ENCODE peak calls at places on chromosome 3, in eight cellular contexts. S is endodermal cell; Z is cardiac muscle cell; W is CD4-positive, CD25-positive, alpha-beta regulatory T cell; O is body of pancreas; M is heart right ventricle; I is CD8-positive, alpha-beta memory T cell; B is transverse colon. T is an unnamed sample. For H3K9me3, the result is how much of the 10 kb centered on the place peaks cover.

GRCh38 chr3:81440666-81441065 is 320.8 kb downstream of the GBE1 start:
- DNase-seq in S (no peak), W (no peak), B (no peak), M (no peak), I (no peak), Z (no peak), O (no peak), T (no peak)

GRCh38 chr3:80676869-80677268 is 909.1 kb upstream of the ROBO1 start:
- DNase-seq in Z (peak), W (no peak), S (no peak), M (no peak), I (no peak), B (no peak), O (no peak), T (no peak)

GRCh38 chr3:63030666-63031065 is 155.4 kb upstream of the CADPS start:
- DNase-seq in M (no peak), S (no peak), Z (no peak), W (no peak), B (no peak), O (no peak), I (no peak), T (no peak)

GRCh38 chr3:195263925-195264575 is 6.9 kb downstream of the XXYLT1 start:
- DNase-seq in B (no peak), W (no peak), Z (no peak), O (no peak), S (no peak), I (no peak), M (no peak), T (no peak)

GRCh38 chr3:73624363-73625123 is at the start of gene PDZRN3:
- DNase-seq in M (peak), I (no peak), W (no peak), Z (peak), O (peak), S (peak), B (peak), T (no peak)

GRCh38 chr3:46865546-46865945 is 2.3 kb upstream of the MYL3 start:
- DNase-seq in S (no peak), O (no peak), M (no peak), I (no peak), B (no peak), Z (no peak), W (no peak), T (no peak)

GRCh38 chr3:106083207-106083606 is 214.4 kb upstream of the CBLB start:
- DNase-seq in W (no peak), I (no peak), B (no peak), M (no peak), Z (no peak), O (no peak), S (no peak), T (no peak)

GRCh38 chr3:89025185-89025584 is 82.2 kb upstream of the EPHA3 start:
- DNase-seq in S (no peak), B (no peak), O (no peak), W (no peak), M (no peak), I (no peak), Z (no peak), T (no peak)

GRCh38 chr3:15903164-15903563 is 105.4 kb upstream of the ANKRD28 start:
- DNase-seq in B (no peak), O (peak), Z (no peak), I (no peak), S (no peak), W (no peak), M (peak), T (no peak)

GRCh38 chr3:178705925-178706324 is 169.7 kb downstream of the KCNMB2 start:
- DNase-seq in S (no peak), O (no peak), B (no peak), M (no peak), Z (no peak), I (no peak), W (no peak), T (no peak)

GRCh38 chr3:181952221-181952620 is 240.5 kb downstream of the SOX2 start:
- DNase-seq in W (no peak), I (no peak), Z (no peak), S (no peak), O (no peak), M (no peak), B (no peak), T (no peak)

GRCh38 chr3:179020112-179020511 is 51.5 kb downstream of the ZMAT3 start:
- DNase-seq in S (no peak), W (no peak), I (no peak), M (no peak), B (no peak), Z (peak), O (no peak), T (no peak)

GRCh38 chr3:190701096-190701532 is 161.4 kb downstream of the GMNC start:
- DNase-seq in S (peak), B (peak), W (peak), M (peak), O (peak), I (no peak), Z (peak), T (no peak)

GRCh38 chr3:78647735-78648134 is 1120.1 kb downstream of the ROBO1 start:
- DNase-seq in I (no peak), B (no peak), S (no peak), Z (peak), O (no peak), W (no peak), M (no peak), T (no peak)

GRCh38 chr3:31550452-31551251 is 17.9 kb downstream of the STT3B start:
- DNase-seq in S (no peak), M (no peak), O (no peak), Z (peak), B (no peak), I (peak), W (peak), T (no peak)

GRCh38 chr3:82940124-82940523 is 1178.7 kb upstream of the GBE1 start:
- DNase-seq in Z (no peak), O (no peak), W (no peak), S (no peak), B (peak), I (no peak), M (no peak), T (no peak)

GRCh38 chr3:14876942-14877341 is 58.2 kb downstream of the FGD5 start:
- DNase-seq in M (peak), B (peak), O (peak), I (no peak), W (no peak), S (peak), Z (peak), T (no peak)

GRCh38 chr3:124217542-124217941 is 225.6 kb upstream of the ROPN1 start:
- DNase-seq in B (peak), S (peak), M (peak), O (peak), Z (peak), W (peak), I (no peak), T (no peak)

GRCh38 chr3:114452176-114452744 is 158.4 kb downstream of the TIGIT start:
- DNase-seq in B (no peak), W (no peak), Z (no peak), O (no peak), M (no peak), I (no peak), S (no peak), T (no peak)

GRCh38 chr3:134353831-134354611 is 20.2 kb downstream of the AMOTL2 start:
- DNase-seq in S (peak), I (no peak), M (no peak), W (no peak), O (peak), B (peak), Z (no peak), T (no peak)

GRCh38 chr3:103195201-103195600 is 760.4 kb downstream of the ZPLD1 start:
- DNase-seq in I (no peak), Z (no peak), W (no peak), B (no peak), S (no peak), M (no peak), O (no peak), T (no peak)

GRCh38 chr3:101781166-101781565 is 2.2 kb downstream of the NXPE3 start:
- DNase-seq in B (no peak), W (no peak), Z (peak), I (no peak), S (no peak), O (no peak), M (no peak), T (no peak)

GRCh38 chr3:128929364-128929763 is 49.9 kb downstream of the ACAD9 start:
- DNase-seq in Z (no peak), B (no peak), M (no peak), O (no peak), S (no peak), I (no peak), W (no peak), T (no peak)

GRCh38 chr3:128919988-128920387 is 40.6 kb downstream of the ACAD9 start:
- DNase-seq in O (no peak), I (no peak), M (no peak), B (no peak), W (no peak), S (peak), Z (no peak), T (no peak)

GRCh38 chr3:128922804-128923459 is 43.5 kb downstream of the ACAD9 start:
- DNase-seq in B (no peak), O (no peak), Z (no peak), I (peak), S (no peak), W (peak), M (no peak), T (no peak)

DNA sequence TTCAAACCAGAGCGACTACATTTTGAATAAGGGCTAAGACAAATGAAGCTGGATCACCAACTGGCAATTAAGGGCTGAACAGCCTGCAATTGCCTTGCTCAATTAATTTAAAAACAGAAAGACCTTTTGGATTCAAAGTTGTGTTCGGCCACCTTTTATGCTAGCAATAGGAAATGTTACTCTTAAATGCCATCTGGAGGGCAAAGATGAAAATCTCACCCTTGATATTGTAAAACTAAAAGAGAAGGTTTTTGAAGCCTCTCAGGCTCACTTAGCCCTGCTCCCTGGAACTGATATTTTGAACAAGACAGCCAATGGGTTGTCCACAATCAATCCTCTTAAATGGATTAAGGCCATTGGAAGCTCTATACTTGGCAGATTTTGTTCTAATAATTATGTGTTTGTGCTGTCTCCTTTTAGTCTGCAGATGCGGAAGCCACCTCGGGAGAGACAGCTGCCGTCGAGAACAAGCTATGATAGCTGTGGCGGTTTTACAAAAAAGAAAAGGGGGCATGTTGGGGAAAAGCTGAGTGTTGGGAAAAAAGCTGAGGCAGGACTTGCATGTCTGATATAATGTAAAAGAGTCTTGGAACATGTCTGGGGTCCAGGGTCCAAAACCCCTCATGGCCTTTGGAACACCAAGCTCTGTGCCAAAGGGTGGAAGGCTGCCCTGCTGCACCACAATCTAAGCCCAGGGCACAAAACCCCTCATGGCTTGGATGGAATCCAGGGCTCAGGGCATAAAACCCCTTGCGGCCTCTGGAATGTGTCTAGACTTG is 44.4 kb downstream of the ACAD9 start:
- DNase-seq in M (no peak), S (no peak), W (peak), O (no peak), B (no peak), Z (no peak), I (peak), T (no peak)
- H3K9me3 ChIP-seq in M (under half), S (half or more), W (under half), O (under half), B (under half), Z (under half), I (under half), T (under half)

GRCh38 chr3:118077332-118077731 is 957.3 kb downstream of the IGSF11 start:
- DNase-seq in W (no peak), O (no peak), S (no peak), I (no peak), Z (no peak), M (no peak), B (no peak), T (no peak)
- H3K9me3 ChIP-seq in W (under half), O (under half), S (under half), I (under half), Z (under half), M (under half), B (under half), T (under half)

DNA sequence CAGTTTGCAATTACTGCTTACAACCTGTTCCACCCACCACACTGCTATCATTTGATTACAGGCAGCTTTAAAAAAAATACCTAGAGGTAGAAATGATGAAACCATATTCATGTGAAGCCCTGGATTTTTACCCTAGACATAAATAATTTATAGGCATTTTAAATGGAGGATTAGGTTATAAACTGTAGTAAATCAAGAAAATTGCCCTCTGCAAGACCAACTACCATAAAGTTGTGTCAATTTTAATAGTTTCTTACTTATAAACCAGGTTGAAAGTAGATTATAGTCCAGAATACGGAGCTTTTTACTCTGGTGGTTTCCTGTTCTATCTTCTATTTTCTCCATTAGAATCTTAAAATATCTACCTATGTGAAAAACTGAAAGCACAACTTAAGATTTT is 13.9 kb downstream of the TNIK start:
- DNase-seq in B (no peak), I (no peak), M (no peak), S (no peak), W (no peak), O (no peak), Z (no peak), T (no peak)
- H3K9me3 ChIP-seq in B (under half), I (under half), M (under half), S (under half), W (under half), O (under half), Z (under half), T (under half)

GRCh38 chr3:118199044-118199443 is 835.6 kb downstream of the IGSF11 start:
- DNase-seq in O (no peak), S (no peak), I (no peak), B (no peak), Z (no peak), M (no peak), W (no peak), T (no peak)

GRCh38 chr3:118196183-118196582 is 838.5 kb downstream of the IGSF11 start:
- DNase-seq in I (no peak), S (no peak), O (no peak), M (no peak), B (no peak), Z (no peak), W (no peak), T (no peak)
- H3K9me3 ChIP-seq in I (under half), S (under half), O (under half), M (half or more), B (under half), Z (under half), W (under half), T (under half)

GRCh38 chr3:7518471-7518870 is 657.6 kb downstream of the GRM7 start:
- DNase-seq in W (no peak), B (no peak), S (no peak), I (no peak), M (peak), O (peak), Z (peak), T (no peak)
- H3K9me3 ChIP-seq in W (under half), B (under half), S (under half), I (under half), M (under half), O (under half), Z (under half), T (under half)

DNA sequence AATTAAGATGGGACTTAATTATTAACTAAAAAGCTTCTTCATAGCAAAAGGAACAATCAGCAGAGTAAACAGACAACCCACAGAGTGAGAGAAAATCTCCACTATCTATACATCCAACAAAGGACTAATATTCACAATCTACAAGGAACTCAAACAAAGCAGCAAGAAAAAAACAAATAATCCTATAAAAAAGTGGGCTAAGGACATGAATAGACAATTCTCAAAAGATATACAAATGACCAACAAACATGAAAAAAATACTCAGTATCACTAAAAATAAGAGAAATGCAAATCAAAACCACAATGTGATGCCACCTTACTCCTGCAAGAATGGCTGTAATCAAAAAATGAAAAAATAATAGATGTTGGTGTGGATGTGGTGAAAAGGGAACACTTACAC is 103.3 kb downstream of the TBL1XR1 start:
- DNase-seq in S (no peak), W (no peak), Z (no peak), O (no peak), I (no peak), B (no peak), M (no peak), T (no peak)
- H3K9me3 ChIP-seq in S (under half), W (under half), Z (under half), O (under half), I (under half), B (under half), M (under half), T (under half)